ENCODE peak calls at places on chromosomes 11 and 22, in five cellular contexts. P, T, O, H and A are unnamed samples.

GRCh38 chr11:111064118-111064517 is 181.4 kb upstream of the POU2AF2 start:
- DNase-seq in P (peak; percentile 60), T (no peak), O (peak; percentile 82), H (no peak), A (peak; percentile 92)

GRCh38 chr11:74731301-74732094 is at the start of gene CHRDL2:
- DNase-seq in P (no peak), T (peak; percentile 82), O (peak; percentile 30), H (no peak), A (peak; percentile 34)

GRCh38 chr11:100009728-100010127 is 677.4 kb upstream of the ARHGAP42 start:
- DNase-seq in P (no peak), T (no peak), O (no peak), H (no peak), A (no peak)

GRCh38 chr11:57514538-57515331 is 767 bp downstream of the SLC43A1 start:
- DNase-seq in P (no peak), T (peak; percentile 79), O (peak; percentile 43), H (peak; percentile 21), A (peak; percentile 24)

GRCh38 chr22:44638966-44639739 is 62.9 kb upstream of the PRR5 start:
- DNase-seq in P (peak; percentile 22), T (peak; percentile 65), O (no peak), H (no peak), A (no peak)

GRCh38 chr11:7651700-7652099 is 21.6 kb downstream of the CYB5R2 start:
- DNase-seq in P (no peak), T (no peak), O (no peak), H (no peak), A (no peak)

GRCh38 chr22:27851974-27852713 is 50.6 kb upstream of the MN1 start:
- DNase-seq in P (no peak), T (peak; percentile 74), O (peak; percentile 17), H (no peak), A (peak; percentile 58)

GRCh38 chr11:125062931-125063428 is at the start of gene SLC37A2:
- DNase-seq in P (peak; percentile 11), T (peak; percentile 91), O (peak; percentile 54), H (peak; percentile 61), A (peak; percentile 54)

GRCh38 chr11:100687630-100688395 is 725 bp downstream of the ARHGAP42 start:
- DNase-seq in P (peak; percentile 30), T (peak; percentile 47), O (peak; percentile 93), H (peak; percentile 57), A (peak; percentile 85)

GRCh38 chr11:130719516-130719915 is 196.8 kb downstream of the SNX19 start:
- DNase-seq in P (peak; percentile 39), T (no peak), O (peak; percentile 82), H (no peak), A (peak; percentile 71)

GRCh38 chr11:112837162-112837826 is 123.9 kb upstream of the NCAM1 start:
- DNase-seq in P (no peak), T (peak; percentile 33), O (no peak), H (no peak), A (no peak)

GRCh38 chr11:8297781-8298440 is 34.2 kb upstream of the LMO1 start:
- DNase-seq in P (no peak), T (no peak), O (no peak), H (no peak), A (no peak)

GRCh38 chr11:133983660-133984316 is 27.0 kb upstream of the IGSF9B start:
- DNase-seq in P (no peak), T (no peak), O (no peak), H (no peak), A (no peak)

GRCh38 chr11:122523841-122524531 is 131.5 kb upstream of the UBASH3B start:
- DNase-seq in P (no peak), T (peak; percentile 43), O (no peak), H (no peak), A (no peak)

GRCh38 chr11:43575931-43576833 is 104.4 kb upstream of the HSD17B12 start:
- DNase-seq in P (no peak), T (no peak), O (peak; percentile 19), H (no peak), A (no peak)

GRCh38 chr11:130994043-130994442 is 77.8 kb upstream of the SNX19 start:
- DNase-seq in P (no peak), T (no peak), O (no peak), H (no peak), A (no peak)

GRCh38 chr22:45188779-45189178 is 25.1 kb downstream of the NUP50 start:
- DNase-seq in P (no peak), T (no peak), O (no peak), H (no peak), A (no peak)

GRCh38 chr11:77155082-77155475 is 27.0 kb downstream of the MYO7A start:
- DNase-seq in P (no peak), T (no peak), O (no peak), H (no peak), A (no peak)

GRCh38 chr11:77153276-77154185 is 25.5 kb downstream of the MYO7A start:
- DNase-seq in P (no peak), T (no peak), O (no peak), H (no peak), A (no peak)

GRCh38 chr11:77152846-77153245 is 24.8 kb downstream of the MYO7A start:
- DNase-seq in P (no peak), T (no peak), O (no peak), H (no peak), A (peak; percentile 18)

GRCh38 chr11:77155556-77156130 is 27.6 kb downstream of the MYO7A start:
- DNase-seq in P (no peak), T (no peak), O (no peak), H (no peak), A (no peak)

DNA sequence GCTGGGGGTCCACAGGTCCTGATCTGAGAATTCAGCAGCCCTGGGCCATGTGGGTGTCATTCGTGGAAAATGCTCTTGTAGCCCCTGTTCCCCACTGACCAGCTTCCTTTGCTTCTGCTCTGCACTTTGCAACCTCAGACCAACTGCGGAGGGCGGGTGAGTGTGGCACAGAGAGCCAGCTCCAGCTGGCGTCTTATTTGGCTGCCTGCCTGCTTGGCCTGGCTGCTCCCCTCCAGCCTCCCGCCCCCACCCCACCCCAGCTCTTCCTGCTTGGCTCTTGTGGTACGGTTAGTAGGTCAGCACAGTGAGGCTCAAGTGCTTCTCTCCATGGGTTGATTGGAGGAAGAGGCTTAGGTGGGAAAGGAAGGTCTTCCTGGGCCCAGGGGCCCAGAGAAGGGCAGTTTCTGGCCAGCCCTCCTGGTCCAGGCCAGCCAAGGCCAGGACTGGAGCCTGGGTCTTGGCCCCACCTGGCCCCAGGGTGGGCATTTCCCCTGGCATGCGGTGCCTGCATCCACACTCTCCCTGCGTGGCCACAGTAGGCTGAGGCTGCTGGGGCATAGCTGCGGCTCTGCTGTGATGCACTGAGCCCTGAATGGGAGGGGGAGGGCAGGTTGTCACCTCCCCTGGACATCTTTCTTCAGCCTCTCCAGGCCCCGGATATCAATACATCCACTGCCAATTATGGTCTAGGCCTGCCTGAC is 26.5 kb downstream of the MYO7A start:
- DNase-seq in P (no peak), T (no peak), O (no peak), H (no peak), A (no peak)
- TF ChIP-seq CTCF in P (no peak), T (no peak), O (no peak), H (no peak), A (no peak)

GRCh38 chr22:31272522-31273446 is 19.5 kb downstream of the PIK3IP1 start:
- DNase-seq in P (no peak), T (peak; percentile 79), O (peak; percentile 80), H (no peak), A (peak; percentile 67)
- TF ChIP-seq CTCF in P (peak; percentile 77), T (peak; percentile 78), O (peak; percentile 78), H (peak; percentile 77), A (peak; percentile 80)

DNA sequence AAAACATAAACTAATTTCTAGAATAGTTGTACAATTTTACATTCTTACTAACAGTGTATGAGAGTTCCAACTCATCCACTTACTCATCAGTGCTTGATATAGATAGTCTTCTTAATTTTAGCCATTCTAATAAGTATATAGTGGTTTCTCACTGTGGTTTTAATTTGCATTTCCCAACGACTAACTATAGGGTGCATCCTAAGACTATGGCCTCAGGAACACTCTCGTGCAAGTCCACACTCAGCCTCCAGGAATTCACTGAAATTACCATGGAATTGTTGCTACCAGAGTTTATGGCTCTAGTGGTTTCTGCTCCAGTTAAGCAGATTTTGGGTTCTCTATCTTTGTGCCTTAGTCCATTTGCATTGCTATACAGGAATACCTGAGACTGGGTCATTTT is 60.1 kb upstream of the GUCY1A2 start:
- DNase-seq in P (no peak), T (no peak), O (no peak), H (no peak), A (no peak)
- TF ChIP-seq CTCF in P (no peak), T (no peak), O (no peak), H (no peak), A (no peak)

GRCh38 chr22:29009148-29009547 is 52.5 kb downstream of the C22orf31 start:
- DNase-seq in P (no peak), T (no peak), O (no peak), H (no peak), A (no peak)

GRCh38 chr22:29011200-29011867 is 50.3 kb downstream of the C22orf31 start:
- DNase-seq in P (no peak), T (no peak), O (no peak), H (no peak), A (no peak)

GRCh38 chr22:29014301-29014700 is 47.3 kb downstream of the C22orf31 start:
- DNase-seq in P (no peak), T (no peak), O (no peak), H (no peak), A (no peak)

GRCh38 chr22:29012923-29013322 is 48.7 kb downstream of the C22orf31 start:
- DNase-seq in P (no peak), T (no peak), O (no peak), H (no peak), A (no peak)

GRCh38 chr22:29011868-29012428 is 49.7 kb downstream of the C22orf31 start:
- DNase-seq in P (no peak), T (no peak), O (no peak), H (no peak), A (no peak)
- TF ChIP-seq CTCF in P (no peak), T (no peak), O (no peak), H (no peak), A (no peak)

GRCh38 chr11:83088965-83089364 is 17.3 kb upstream of the RAB30 start:
- DNase-seq in P (no peak), T (no peak), O (peak; percentile 14), H (no peak), A (no peak)

GRCh38 chr11:83092488-83093384 is 21.0 kb upstream of the RAB30 start:
- DNase-seq in P (no peak), T (peak; percentile 61), O (peak; percentile 14), H (peak; percentile 36), A (peak; percentile 24)

DNA sequence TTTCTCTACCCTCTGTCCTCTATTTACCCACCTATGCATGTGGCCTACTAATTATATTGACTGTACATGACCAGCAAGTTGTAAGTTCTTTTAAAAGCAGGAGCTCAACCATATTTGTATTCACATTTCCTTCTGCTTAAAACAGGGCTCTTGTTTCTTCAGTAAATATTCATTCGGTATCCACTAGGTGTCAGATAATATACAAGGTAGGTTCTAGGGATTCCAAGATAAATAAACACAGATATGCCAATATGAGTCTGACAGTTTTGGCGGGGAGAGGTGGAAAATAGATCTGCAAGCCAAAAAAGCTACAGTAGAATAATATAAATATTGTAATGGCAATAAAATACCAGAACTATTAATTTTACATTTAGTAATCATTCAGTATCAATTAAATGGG is 15.3 kb upstream of the RAB30 start:
- DNase-seq in P (no peak), T (no peak), O (peak; percentile 30), H (peak; percentile 25), A (no peak)
- TF ChIP-seq CTCF in P (no peak), T (peak; percentile 20), O (no peak), H (peak; percentile 23), A (no peak)